ENCODE peak calls at places on chromosomes 3 and 15, in five cellular contexts. Q is K562, V is spleen, T is gastrocnemius medialis, X is transverse colon. Y is an unnamed sample.

GRCh38 chr3:106302451-106303221 is 433.8 kb upstream of the CBLB start:
- DNase-seq in Q (no peak), V (no peak), T (no peak), X (no peak), Y (no peak)

GRCh38 chr3:52873433-52874159 is 23.8 kb downstream of the STIMATE start:
- DNase-seq in Q (peak), V (no peak), T (no peak), X (no peak), Y (no peak)

GRCh38 chr15:96353931-96354730 is 23.6 kb downstream of the NR2F2 start:
- DNase-seq in Q (peak), V (peak), T (no peak), X (no peak), Y (no peak)

GRCh38 chr15:29917600-29918597 is 95.6 kb upstream of the TJP1 start:
- DNase-seq in Q (no peak), V (no peak), T (no peak), X (no peak), Y (no peak)

GRCh38 chr3:59809750-59810444 is 760.1 kb upstream of the CFAP20DC start:
- DNase-seq in Q (no peak), V (no peak), T (no peak), X (no peak), Y (no peak)

GRCh38 chr15:70276401-70276800 is 178.7 kb upstream of the TLE3 start:
- DNase-seq in Q (no peak), V (no peak), T (no peak), X (no peak), Y (no peak)

GRCh38 chr3:62587579-62588031 is 214.3 kb upstream of the FEZF2 start:
- DNase-seq in Q (no peak), V (no peak), T (no peak), X (no peak), Y (no peak)

GRCh38 chr3:126056681-126057546 is 27.0 kb downstream of the SLC41A3 start:
- DNase-seq in Q (no peak), V (peak), T (peak), X (no peak), Y (no peak)

GRCh38 chr3:71206821-71207220 is 376.7 kb downstream of the FOXP1 start:
- DNase-seq in Q (no peak), V (no peak), T (no peak), X (no peak), Y (no peak)

GRCh38 chr3:71208273-71209095 is 375.0 kb downstream of the FOXP1 start:
- DNase-seq in Q (peak), V (no peak), T (no peak), X (peak), Y (peak)

GRCh38 chr3:71211083-71211482 is 372.4 kb downstream of the FOXP1 start:
- DNase-seq in Q (no peak), V (no peak), T (peak), X (no peak), Y (no peak)

GRCh38 chr3:71207632-71208031 is 375.9 kb downstream of the FOXP1 start:
- DNase-seq in Q (peak), V (no peak), T (no peak), X (no peak), Y (peak)

GRCh38 chr3:71210257-71211002 is 373.1 kb downstream of the FOXP1 start:
- DNase-seq in Q (peak), V (no peak), T (peak), X (peak), Y (no peak)
- TF ChIP-seq POLR2A in Q (no peak), V (no peak), T (no peak), X (no peak), Y (no peak)

DNA sequence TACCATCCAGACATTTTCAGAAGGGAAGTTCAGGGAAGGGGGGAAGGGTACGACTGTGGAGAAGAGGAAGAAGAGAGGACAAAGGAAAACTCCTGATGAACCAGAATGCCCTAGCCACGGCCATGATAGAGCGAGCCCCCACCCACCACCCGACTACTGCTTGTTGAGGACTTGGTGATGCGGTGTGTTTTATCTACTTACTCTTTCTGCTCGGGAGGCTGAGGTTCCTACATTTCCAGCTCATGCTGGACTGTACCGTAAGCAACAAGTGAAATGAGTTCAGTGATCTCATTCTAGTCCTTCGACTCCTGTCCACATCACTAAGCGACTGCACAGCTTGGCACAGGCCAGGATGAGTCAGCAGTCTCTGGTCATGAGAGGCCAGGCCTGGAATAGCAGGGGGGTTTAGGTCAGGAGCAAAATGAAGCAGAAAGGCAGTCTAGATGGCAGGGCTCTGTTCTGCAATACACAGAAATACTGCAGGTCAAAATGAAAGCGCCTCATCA is 330.9 kb downstream of the TIGIT start:
- DNase-seq in Q (peak), V (peak), T (peak), X (peak), Y (peak)
- TF ChIP-seq POLR2A in Q (no peak), V (peak), T (peak), X (peak), Y (no peak)

GRCh38 chr15:80160570-80161156 is 7.9 kb downstream of the FAH start:
- DNase-seq in Q (peak), V (peak), T (no peak), X (peak), Y (peak)
- TF ChIP-seq POLR2A in Q (no peak), V (no peak), T (no peak), X (no peak), Y (peak)

GRCh38 chr3:124373524-124373923 is 356.7 kb upstream of the UMPS start:
- DNase-seq in Q (no peak), V (no peak), T (no peak), X (no peak), Y (no peak)

GRCh38 chr3:124374583-124374982 is 355.7 kb upstream of the UMPS start:
- DNase-seq in Q (no peak), V (no peak), T (no peak), X (no peak), Y (no peak)

GRCh38 chr3:124372784-124373183 is 357.5 kb upstream of the UMPS start:
- DNase-seq in Q (no peak), V (no peak), T (no peak), X (no peak), Y (no peak)
- TF ChIP-seq POLR2A in Q (no peak), V (no peak), T (no peak), X (no peak), Y (no peak)

Y was measured in erythroblast.